ENCODE peak calls at places on chromosomes 4 and X, in nine cellular contexts. S is spleen, A is MM.1S, G is psoas muscle, X is mammary epithelial cell, B is hepatocyte, H is fibroblast of lung, C is pancreas, D is H9. W is an unnamed sample. For H3K4me1, the result is how much of the 10 kb centered on the place peaks cover.

GRCh38 chr4:89298160-89298559 is 9.4 kb downstream of the GPRIN3 start:
- DNase-seq in D (no peak), H (no peak), C (no peak), B (no peak), A (peak), G (no peak), X (no peak), S (no peak), W (no peak)

GRCh38 chr4:19399001-19399400 is 852.7 kb upstream of the SLIT2 start:
- DNase-seq in A (no peak), D (no peak), X (no peak), B (no peak), S (no peak), G (no peak), C (no peak), H (peak), W (no peak)

GRCh38 chr4:98905834-98906233 is 23.1 kb downstream of the EIF4E start:
- DNase-seq in H (no peak), C (no peak), D (no peak), B (no peak), X (no peak), A (no peak), G (no peak), S (no peak), W (no peak)

GRCh38 chr4:128635141-128635911 is 174.2 kb upstream of the JADE1 start:
- DNase-seq in A (no peak), D (no peak), H (peak), X (no peak), S (no peak), C (peak), B (peak), G (peak), W (no peak)

GRCh38 chrX:8849945-8850344 is 48.8 kb upstream of the FAM9A start:
- DNase-seq in G (no peak), H (no peak), D (no peak), A (no peak), B (no peak), X (no peak), C (no peak), S (no peak), W (no peak)

GRCh38 chr4:150960079-150960478 is 55.0 kb downstream of the LRBA start:
- DNase-seq in A (no peak), S (no peak), D (no peak), H (peak), G (no peak), X (peak), B (peak), C (no peak), W (no peak)

GRCh38 chr4:176475091-176475490 is 155.3 kb downstream of the SPCS3 start:
- DNase-seq in S (no peak), B (no peak), G (no peak), D (no peak), A (no peak), X (no peak), H (no peak), C (no peak), W (no peak)

GRCh38 chr4:123390846-123391456 is 5.6 kb upstream of the SPRY1 start:
- DNase-seq in X (no peak), C (no peak), H (peak), G (no peak), D (no peak), S (no peak), B (peak), A (peak), W (no peak)

GRCh38 chrX:119667111-119667928 is 25.6 kb downstream of the SEPTIN6 start:
- DNase-seq in B (no peak), D (no peak), H (no peak), X (no peak), S (peak), A (no peak), C (no peak), G (no peak), W (no peak)

GRCh38 chrX:87583679-87584078 is 66.1 kb downstream of the KLHL4 start:
- DNase-seq in X (peak), G (no peak), A (peak), H (peak), B (peak), C (peak), S (no peak), D (peak), W (no peak)

GRCh38 chrX:100449696-100450606 is 39.9 kb upstream of the PCDH19 start:
- DNase-seq in A (no peak), X (no peak), H (no peak), G (peak), C (no peak), D (peak), S (no peak), B (no peak), W (no peak)

GRCh38 chr4:143643399-143643798 is 57.1 kb downstream of the FREM3 start:
- DNase-seq in H (no peak), A (no peak), B (no peak), X (no peak), G (no peak), C (no peak), D (no peak), S (no peak), W (no peak)

GRCh38 chrX:40092808-40093435 is 4.8 kb downstream of the BCOR start:
- DNase-seq in S (no peak), A (no peak), B (no peak), G (no peak), H (no peak), X (no peak), D (peak), C (no peak), W (no peak)

GRCh38 chr4:102601586-102602227 is 100.5 kb downstream of the NFKB1 start:
- DNase-seq in S (no peak), G (no peak), D (no peak), B (no peak), H (no peak), X (no peak), A (no peak), C (no peak), W (no peak)

GRCh38 chr4:186010821-186011220 is 58.1 kb upstream of the TLR3 start:
- DNase-seq in X (no peak), B (no peak), H (no peak), S (no peak), C (no peak), D (no peak), G (no peak), A (no peak), W (no peak)

GRCh38 chr4:109432676-109433075 is 939 bp upstream of the SEC24B start:
- DNase-seq in H (peak), C (no peak), G (no peak), B (peak), A (no peak), S (no peak), X (peak), D (no peak), W (no peak)

GRCh38 chrX:153766098-153766817 is 2.2 kb downstream of the PLXNB3 start:
- DNase-seq in S (peak), C (no peak), H (peak), G (peak), D (peak), B (peak), A (no peak), X (peak), W (no peak)

GRCh38 chr4:15956179-15956850 is 6.7 kb downstream of the FGFBP2 start:
- DNase-seq in A (peak), B (peak), H (peak), S (peak), D (peak), X (peak), C (peak), G (peak), W (peak)

GRCh38 chr4:3529363-3529762 is 2.9 kb downstream of the LRPAP1 start:
- DNase-seq in C (no peak), S (peak), A (no peak), X (no peak), H (no peak), G (peak), D (peak), B (peak), W (peak)

DNA sequence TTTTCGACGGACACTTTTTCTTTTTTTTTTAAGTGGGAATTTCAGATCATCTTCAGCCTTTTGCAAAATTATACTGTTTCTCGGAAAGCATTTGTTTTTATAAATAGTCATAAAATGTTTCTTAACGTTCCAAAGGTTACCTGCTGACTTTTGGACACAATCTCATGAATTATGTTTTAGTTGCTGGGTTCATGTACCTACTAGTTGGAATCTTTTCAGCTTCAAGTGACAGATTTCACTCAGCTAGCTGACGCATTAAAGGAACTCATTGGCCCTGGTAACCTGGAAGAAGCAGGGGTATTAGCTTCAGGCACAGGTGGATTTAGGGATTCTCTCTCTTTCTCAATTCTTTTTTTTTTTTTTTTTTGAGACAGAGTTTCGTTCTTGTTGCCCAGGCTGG is 66.5 kb downstream of the TMEM131L start:
- DNase-seq in D (no peak), S (no peak), H (no peak), G (no peak), C (no peak), A (no peak), B (no peak), X (no peak), W (no peak)
- H3K4me1 ChIP-seq in D (under half), S (half or more), H (under half), G (half or more), C (under half), A (under half), B (under half), X (under half), W (under half)

GRCh38 chrX:17736856-17737706 is at the start of gene SCML1:
- DNase-seq in B (peak), H (peak), C (peak), X (peak), S (peak), A (peak), G (peak), D (peak), W (peak)
- TF ChIP-seq CTCF in B (no peak), H (no peak), C (no peak), X (no peak), S (no peak), A (no peak), G (no peak), D (no peak), W (no peak)

GRCh38 chrX:45806410-45807121 is 605.9 kb upstream of the DIPK2B start:
- DNase-seq in H (peak), A (no peak), D (no peak), S (no peak), X (peak), B (peak), G (no peak), C (no peak), W (no peak)
- H3K4me1 ChIP-seq in H (under half), A (under half), D (under half), S (under half), X (under half), B (under half), G (under half), C (under half), W (under half)

DNA sequence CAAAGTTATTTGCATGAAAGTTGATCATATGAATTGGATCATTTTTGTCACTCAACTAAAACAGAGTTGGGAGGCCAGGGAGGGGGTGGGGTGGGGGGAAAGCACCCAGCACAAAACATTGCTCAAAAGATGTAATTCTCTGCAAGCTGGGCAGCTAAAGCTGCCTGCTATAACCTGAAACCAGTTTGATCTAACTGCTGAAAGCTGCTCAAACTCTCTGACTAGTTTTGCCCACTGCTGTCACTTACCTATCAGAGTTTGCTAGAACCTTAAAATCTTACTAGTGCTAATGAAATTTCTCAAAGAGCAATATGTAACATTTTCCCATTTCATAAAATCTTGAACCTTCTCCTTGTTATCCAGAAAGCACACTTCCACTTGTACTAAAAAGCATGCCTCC is 10.4 kb downstream of the CXCL8 start:
- DNase-seq in C (no peak), A (no peak), G (no peak), X (no peak), S (no peak), D (no peak), B (no peak), H (no peak), W (no peak)
- TF ChIP-seq CTCF in C (no peak), A (no peak), G (no peak), X (no peak), S (no peak), D (no peak), B (no peak), H (no peak), W (no peak)

DNA sequence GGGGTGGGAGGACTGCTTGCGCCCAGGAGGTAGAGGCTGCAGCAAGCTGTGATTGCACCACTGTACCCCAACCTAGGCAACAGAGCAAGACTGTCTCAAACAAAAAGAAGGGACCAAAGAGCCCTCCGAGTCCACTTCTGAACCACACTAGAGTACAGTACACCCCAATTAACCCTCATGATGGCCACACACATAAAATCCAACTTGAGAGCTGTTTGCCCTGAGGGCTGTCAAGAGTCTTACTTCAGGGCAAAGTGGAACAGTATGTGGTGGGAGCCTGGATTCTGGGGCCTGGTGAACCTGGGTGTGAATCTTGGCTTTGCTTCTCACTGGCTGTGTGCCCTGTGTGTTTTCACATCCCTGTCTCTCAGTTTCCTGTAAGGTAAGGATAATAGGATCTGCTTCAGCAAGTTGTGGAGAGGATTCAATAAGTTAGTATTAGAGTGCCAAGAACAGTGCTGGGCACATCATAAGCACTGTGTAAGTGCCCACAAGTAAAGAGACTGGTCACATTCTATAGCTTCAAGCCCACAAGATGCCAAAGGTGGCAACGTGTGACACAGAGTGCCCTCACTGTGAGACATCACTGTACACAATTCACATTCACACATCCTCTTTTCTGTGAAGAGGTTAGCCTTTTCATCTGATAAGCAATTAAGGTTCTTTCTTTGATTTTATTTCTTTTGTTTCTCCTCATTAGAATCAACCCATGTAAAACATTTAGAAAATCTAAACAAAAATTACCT is 52.1 kb downstream of the LEF1 start:
- DNase-seq in A (no peak), G (no peak), C (no peak), H (no peak), D (no peak), X (no peak), B (no peak), S (no peak), W (no peak)
- H3K4me1 ChIP-seq in A (under half), G (under half), C (under half), H (under half), D (under half), X (under half), B (under half), S (half or more), W (under half)

DNA sequence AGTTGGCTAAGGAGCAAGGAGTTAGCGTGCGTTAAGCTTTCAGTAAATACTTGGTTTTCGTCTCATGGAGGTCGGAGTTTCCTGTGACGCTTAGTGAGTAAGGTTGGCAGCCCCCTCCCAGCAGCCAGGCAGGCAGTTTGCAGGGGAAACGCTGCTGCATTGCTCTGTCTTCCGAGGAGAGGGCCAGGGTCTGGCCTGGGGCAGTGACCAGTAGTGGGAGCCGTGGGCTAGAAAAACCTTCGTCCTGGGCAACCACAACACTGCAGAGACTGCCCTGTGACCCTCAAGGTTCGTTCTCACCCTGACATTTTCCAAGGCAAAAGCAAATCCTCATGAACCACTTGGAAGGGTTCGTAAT is 432 bp downstream of the TMEM175 start:
- DNase-seq in A (no peak), G (peak), H (no peak), S (no peak), D (peak), X (no peak), C (no peak), B (no peak), W (no peak)
- TF ChIP-seq CTCF in A (no peak), G (no peak), H (no peak), S (no peak), D (no peak), X (no peak), C (no peak), B (peak), W (peak)

GRCh38 chrX:133366735-133367134 is 48.6 kb downstream of the GPC4 start:
- DNase-seq in S (no peak), G (no peak), C (no peak), B (no peak), X (no peak), D (no peak), A (no peak), H (no peak), W (no peak)
- H3K4me1 ChIP-seq in S (under half), G (under half), C (under half), B (under half), X (under half), D (under half), A (under half), H (under half), W (under half)

DNA sequence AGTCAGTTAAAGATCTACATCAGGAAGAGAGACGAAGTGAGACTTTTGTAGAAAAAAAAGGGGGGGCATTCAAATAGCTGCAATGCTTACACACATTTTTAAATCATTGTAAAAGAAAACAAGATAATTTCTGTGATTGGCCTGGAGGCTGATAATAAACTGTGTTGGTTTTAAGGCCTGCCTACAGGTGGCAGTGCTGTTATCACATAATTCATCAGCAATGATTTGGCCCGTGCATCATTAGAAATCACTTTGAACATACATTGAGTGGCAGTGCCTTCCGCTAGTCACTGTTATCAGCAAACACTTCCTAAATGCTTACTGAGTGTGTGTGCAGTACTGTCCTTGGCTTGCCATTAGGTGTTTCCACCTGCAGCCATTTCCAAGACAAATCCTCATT is 831.9 kb downstream of the TRIML1 start:
- DNase-seq in S (no peak), X (peak), B (no peak), A (peak), C (no peak), D (no peak), G (no peak), H (peak), W (no peak)
- TF ChIP-seq CTCF in S (no peak), X (peak), B (peak), A (peak), C (no peak), D (peak), G (no peak), H (peak), W (no peak)

W was measured in tibial nerve.